ENCODE peak calls at places on chromosomes 7 and 10, in seven cellular contexts. S, D, I, K, H, J and P are unnamed samples.

GRCh38 chr7:120966961-120967360 is 16.4 kb downstream of the ING3 start:
- DNase-seq in S (no peak), D (no peak), I (no peak), K (no peak), H (no peak), J (no peak), P (no peak)

GRCh38 chr10:114728325-114728724 is 70.2 kb upstream of the ABLIM1 start:
- DNase-seq in S (no peak), D (no peak), I (no peak), K (no peak), H (no peak), J (no peak), P (no peak)

GRCh38 chr10:31321396-31321941 is 2.5 kb downstream of the ZEB1 start:
- DNase-seq in S (peak; percentile 56), D (no peak), I (no peak), K (no peak), H (no peak), J (no peak), P (no peak)

GRCh38 chr7:49400891-49401550 is 372.4 kb upstream of the VWC2 start:
- DNase-seq in S (no peak), D (no peak), I (no peak), K (no peak), H (no peak), J (no peak), P (no peak)

GRCh38 chr10:129769381-129770116 is 194.5 kb downstream of the EBF3 start:
- DNase-seq in S (no peak), D (no peak), I (no peak), K (peak; percentile 5), H (no peak), J (no peak), P (no peak)

GRCh38 chr7:12490105-12490688 is 80.3 kb upstream of the SCIN start:
- DNase-seq in S (peak; percentile 23), D (no peak), I (no peak), K (no peak), H (no peak), J (no peak), P (no peak)

GRCh38 chr10:21860718-21861117 is 142.8 kb downstream of the DNAJC1 start:
- DNase-seq in S (peak; percentile 5), D (no peak), I (no peak), K (no peak), H (no peak), J (no peak), P (no peak)

GRCh38 chr7:128121731-128122576 is 90.7 kb upstream of the LRRC4 start:
- DNase-seq in S (no peak), D (no peak), I (no peak), K (no peak), H (no peak), J (no peak), P (no peak)

GRCh38 chr7:88293866-88294265 is 12.8 kb downstream of the STEAP4 start:
- DNase-seq in S (no peak), D (no peak), I (no peak), K (no peak), H (no peak), J (no peak), P (no peak)

GRCh38 chr7:117997862-117998825 is 124.9 kb upstream of the CTTNBP2 start:
- DNase-seq in S (no peak), D (no peak), I (no peak), K (no peak), H (no peak), J (no peak), P (no peak)

GRCh38 chr10:82319046-82319445 is 444.1 kb downstream of the NRG3 start:
- DNase-seq in S (no peak), D (no peak), I (no peak), K (no peak), H (no peak), J (no peak), P (no peak)

GRCh38 chr7:99860281-99861127 is 16.3 kb downstream of the OR2AE1 start:
- DNase-seq in S (no peak), D (no peak), I (no peak), K (no peak), H (no peak), J (no peak), P (peak; percentile 50)

GRCh38 chr7:113562242-113562641 is 356.6 kb downstream of the PPP1R3A start:
- DNase-seq in S (no peak), D (no peak), I (no peak), K (no peak), H (no peak), J (no peak), P (no peak)

GRCh38 chr10:35398355-35398754 is 62.0 kb downstream of the CCNY start:
- DNase-seq in S (no peak), D (no peak), I (no peak), K (no peak), H (no peak), J (no peak), P (no peak)

GRCh38 chr7:48132792-48133191 is 38.5 kb upstream of the ABCA13 start:
- DNase-seq in S (no peak), D (no peak), I (no peak), K (no peak), H (no peak), J (no peak), P (no peak)

GRCh38 chr10:132399117-132400035 is 2.4 kb downstream of the PWWP2B start:
- DNase-seq in S (no peak), D (no peak), I (peak; percentile 88), K (no peak), H (no peak), J (no peak), P (no peak)

GRCh38 chr7:1720325-1720724 is 50.2 kb downstream of the ELFN1 start:
- DNase-seq in S (no peak), D (no peak), I (no peak), K (no peak), H (no peak), J (no peak), P (no peak)

GRCh38 chr10:132554991-132555647 is 17.5 kb downstream of the INPP5A start:
- DNase-seq in S (peak; percentile 31), D (peak; percentile 9), I (peak; percentile 87), K (no peak), H (peak; percentile 80), J (no peak), P (no peak)

GRCh38 chr7:31122649-31123058 is 70.5 kb downstream of the ADCYAP1R1 start:
- DNase-seq in S (peak; percentile 69), D (no peak), I (no peak), K (peak; percentile 78), H (peak; percentile 49), J (peak; percentile 61), P (peak; percentile 82)

GRCh38 chr10:110225441-110225755 is 18.0 kb downstream of the MXI1 start:
- DNase-seq in S (no peak), D (no peak), I (no peak), K (no peak), H (no peak), J (no peak), P (no peak)
- TF ChIP-seq CTCF in S (no peak), D (no peak), I (no peak), K (no peak), H (no peak), J (no peak), P (no peak)

GRCh38 chr10:113126506-113127192 is 176.6 kb downstream of the TCF7L2 start:
- DNase-seq in S (no peak), D (peak; percentile 67), I (peak; percentile 74), K (peak; percentile 71), H (peak; percentile 66), J (peak; percentile 51), P (peak; percentile 72)
- TF ChIP-seq CTCF in S (no peak), D (no peak), I (peak; percentile 72), K (peak; percentile 42), H (peak; percentile 49), J (peak; percentile 78), P (peak; percentile 62)

GRCh38 chr10:71269301-71270288 is 49.5 kb upstream of the SLC29A3 start:
- DNase-seq in S (no peak), D (no peak), I (no peak), K (peak; percentile 73), H (no peak), J (no peak), P (no peak)
- TF ChIP-seq CTCF in S (no peak), D (no peak), I (no peak), K (no peak), H (no peak), J (no peak), P (no peak)

GRCh38 chr10:10497245-10497644 is 520.4 kb upstream of the CELF2 start:
- DNase-seq in S (no peak), D (no peak), I (no peak), K (no peak), H (no peak), J (no peak), P (no peak)
- TF ChIP-seq CTCF in S (no peak), D (peak; percentile 27), I (no peak), K (no peak), H (no peak), J (peak; percentile 42), P (no peak)

GRCh38 chr7:44375236-44375699 is 49.9 kb upstream of the CAMK2B start:
- DNase-seq in S (no peak), D (no peak), I (no peak), K (peak; percentile 73), H (peak; percentile 46), J (no peak), P (peak; percentile 59)
- TF ChIP-seq CTCF in S (peak; percentile 34), D (no peak), I (no peak), K (peak; percentile 62), H (no peak), J (peak; percentile 39), P (peak; percentile 59)

DNA sequence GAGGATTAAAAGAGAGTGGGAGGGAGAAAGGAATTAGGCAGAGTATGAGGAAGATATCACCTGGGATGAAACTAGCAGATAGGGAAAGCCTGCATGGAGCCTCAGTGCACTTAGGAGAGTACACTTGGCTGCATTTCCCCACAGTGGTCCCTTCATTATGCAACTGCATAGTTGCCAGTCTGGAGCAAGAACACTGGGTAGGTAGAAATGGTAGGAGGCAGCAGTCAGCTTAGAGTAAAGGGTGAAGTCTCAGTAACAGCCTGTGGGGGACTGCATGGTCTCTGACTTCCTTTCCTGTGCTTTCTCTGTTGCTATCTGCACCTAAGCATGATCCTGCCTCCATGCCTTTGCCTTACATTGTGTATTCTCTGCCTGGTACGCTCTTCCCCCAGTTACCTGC is 14.0 kb upstream of the PCGF5 start:
- DNase-seq in S (peak; percentile 47), D (no peak), I (no peak), K (no peak), H (no peak), J (no peak), P (no peak)
- TF ChIP-seq CTCF in S (no peak), D (no peak), I (no peak), K (no peak), H (no peak), J (no peak), P (no peak)

DNA sequence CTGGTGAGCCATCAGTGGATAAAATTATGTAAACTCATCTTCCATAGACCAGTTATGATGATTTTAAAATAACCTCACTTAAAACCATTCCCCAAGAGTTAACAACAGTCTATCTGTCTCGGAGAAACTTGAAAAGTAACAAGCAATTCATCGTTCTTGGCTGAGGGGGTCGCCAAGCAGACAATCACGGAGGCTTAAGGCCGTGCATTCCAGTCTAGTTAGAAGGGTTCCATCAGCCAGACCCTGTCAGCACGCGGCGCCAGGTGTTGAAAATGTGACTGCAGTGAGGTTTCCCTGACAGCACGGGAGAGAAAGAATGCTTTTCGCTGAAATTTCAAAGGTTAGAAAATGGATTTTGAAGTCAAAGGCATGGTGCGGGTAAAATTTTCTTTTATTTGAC is 1025.0 kb upstream of the CELF2 start:
- DNase-seq in S (no peak), D (peak; percentile 20), I (no peak), K (peak; percentile 31), H (no peak), J (no peak), P (no peak)
- TF ChIP-seq CTCF in S (no peak), D (no peak), I (no peak), K (no peak), H (no peak), J (no peak), P (no peak)